ENCODE peak calls at places on chromosome 18, in six cellular contexts. One of them, this sample, is unnamed.

GRCh38 chr18:34159691-34160185 is 65.0 kb downstream of the NOL4 start:
- DNase-seq in esophagus squamous epithelium: no peak
- DNase-seq in mammary epithelial cell: no peak
- DNase-seq in endodermal cell: no peak
- DNase-seq in GM23338: no peak
- DNase-seq in fibroblast of lung: no peak
- DNase-seq in this sample: no peak

GRCh38 chr18:4236940-4237686 is 218.0 kb downstream of the DLGAP1 start:
- DNase-seq in esophagus squamous epithelium: no peak
- DNase-seq in mammary epithelial cell: no peak
- DNase-seq in endodermal cell: peak; percentile 51
- DNase-seq in GM23338: peak; percentile 20
- DNase-seq in fibroblast of lung: no peak
- DNase-seq in this sample: no peak

GRCh38 chr18:49481317-49481716 is 5.7 kb downstream of the C18orf32 start:
- DNase-seq in esophagus squamous epithelium: no peak
- DNase-seq in mammary epithelial cell: no peak
- DNase-seq in endodermal cell: no peak
- DNase-seq in GM23338: no peak
- DNase-seq in fibroblast of lung: no peak
- DNase-seq in this sample: no peak

GRCh38 chr18:77062518-77063003 is 70.0 kb downstream of the MBP start:
- DNase-seq in esophagus squamous epithelium: no peak
- DNase-seq in mammary epithelial cell: no peak
- DNase-seq in endodermal cell: no peak
- DNase-seq in GM23338: no peak
- DNase-seq in fibroblast of lung: peak; percentile 74
- DNase-seq in this sample: no peak

GRCh38 chr18:46754188-46754587 is 2.7 kb downstream of the ST8SIA5 start:
- DNase-seq in esophagus squamous epithelium: no peak
- DNase-seq in mammary epithelial cell: no peak
- DNase-seq in endodermal cell: no peak
- DNase-seq in GM23338: no peak
- DNase-seq in fibroblast of lung: no peak
- DNase-seq in this sample: no peak

GRCh38 chr18:709771-710170 is 2.7 kb downstream of the ENOSF1 start:
- DNase-seq in esophagus squamous epithelium: no peak
- DNase-seq in mammary epithelial cell: no peak
- DNase-seq in endodermal cell: no peak
- DNase-seq in GM23338: no peak
- DNase-seq in fibroblast of lung: no peak
- DNase-seq in this sample: no peak

GRCh38 chr18:80172056-80172455 is 63.0 kb downstream of the ADNP2 start:
- DNase-seq in esophagus squamous epithelium: no peak
- DNase-seq in mammary epithelial cell: peak; percentile 17
- DNase-seq in endodermal cell: no peak
- DNase-seq in GM23338: no peak
- DNase-seq in fibroblast of lung: no peak
- DNase-seq in this sample: no peak

GRCh38 chr18:11901826-11902438 is 6.2 kb downstream of the MPPE1 start:
- DNase-seq in esophagus squamous epithelium: no peak
- DNase-seq in mammary epithelial cell: no peak
- DNase-seq in endodermal cell: no peak
- DNase-seq in GM23338: no peak
- DNase-seq in fibroblast of lung: no peak
- DNase-seq in this sample: no peak

GRCh38 chr18:58896268-58896667 is 31.6 kb downstream of the ZNF532 start:
- DNase-seq in esophagus squamous epithelium: no peak
- DNase-seq in mammary epithelial cell: no peak
- DNase-seq in endodermal cell: no peak
- DNase-seq in GM23338: no peak
- DNase-seq in fibroblast of lung: no peak
- DNase-seq in this sample: no peak
- H3K4me1 ChIP-seq in esophagus squamous epithelium: peaks cover 11% of the 10 kb centered on the region
- H3K4me1 ChIP-seq in mammary epithelial cell: peaks cover 10% of the 10 kb centered on the region
- H3K4me1 ChIP-seq in endodermal cell: peaks cover 7% of the 10 kb centered on the region
- H3K4me1 ChIP-seq in GM23338: peaks cover 72% of the 10 kb centered on the region
- H3K4me1 ChIP-seq in fibroblast of lung: no peaks in the 10 kb centered on the region
- H3K4me1 ChIP-seq in this sample: peaks cover 35% of the 10 kb centered on the region

GRCh38 chr18:37717098-37717497 is 151.5 kb upstream of the CELF4 start:
- DNase-seq in esophagus squamous epithelium: no peak
- DNase-seq in mammary epithelial cell: no peak
- DNase-seq in endodermal cell: no peak
- DNase-seq in GM23338: no peak
- DNase-seq in fibroblast of lung: no peak
- DNase-seq in this sample: no peak
- TF ChIP-seq CTCF in esophagus squamous epithelium: no peak
- TF ChIP-seq CTCF in mammary epithelial cell: no peak
- TF ChIP-seq CTCF in endodermal cell: no peak
- TF ChIP-seq CTCF in GM23338: no peak
- TF ChIP-seq CTCF in fibroblast of lung: no peak
- TF ChIP-seq CTCF in this sample: no peak

DNA sequence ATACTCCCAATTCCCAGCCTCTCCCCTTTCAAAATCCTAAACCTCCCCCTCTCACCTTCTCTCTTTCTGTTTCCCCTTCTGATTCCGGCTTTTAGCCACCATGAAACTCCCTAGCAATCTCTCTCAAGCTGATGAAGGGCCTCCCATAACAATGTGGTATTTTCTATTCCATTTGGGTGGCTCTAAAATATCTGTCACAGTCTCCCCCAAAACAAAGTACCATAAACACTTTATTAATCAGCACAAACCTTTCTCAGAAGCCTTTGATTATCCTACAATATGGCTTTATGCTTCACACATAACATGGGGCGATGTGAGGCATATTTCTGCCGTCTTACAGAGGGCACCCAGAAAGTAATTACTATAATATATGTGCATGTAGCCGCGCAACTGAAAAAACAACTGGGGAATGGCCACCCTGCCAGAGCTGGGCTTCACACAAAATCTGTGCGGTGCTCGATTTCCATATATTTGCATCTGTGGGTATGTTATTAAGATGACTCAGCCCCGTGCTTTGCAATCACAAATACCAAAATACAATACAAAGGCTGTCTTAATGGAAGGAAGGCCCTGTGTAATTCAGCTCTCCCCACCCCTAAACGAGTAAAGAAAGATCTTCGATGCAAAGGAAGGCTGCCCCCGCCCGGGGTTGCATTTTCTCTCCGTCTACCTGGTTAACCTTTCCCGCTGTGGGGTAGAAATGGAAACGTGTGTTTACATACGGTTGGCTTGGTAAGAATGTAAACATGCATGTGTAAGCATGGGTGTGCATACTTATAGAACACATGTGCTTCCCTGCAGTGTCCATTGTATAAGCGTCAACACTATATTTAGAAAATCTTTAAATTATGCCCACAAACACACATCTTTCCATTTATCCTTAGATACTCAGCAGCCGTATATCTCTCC is 81.4 kb downstream of the CELF4 start:
- DNase-seq in esophagus squamous epithelium: no peak
- DNase-seq in mammary epithelial cell: no peak
- DNase-seq in endodermal cell: peak; percentile 69
- DNase-seq in GM23338: peak; percentile 61
- DNase-seq in fibroblast of lung: no peak
- DNase-seq in this sample: no peak
- H3K27me3 ChIP-seq in esophagus squamous epithelium: peaks cover 20% of the 10 kb centered on the region
- H3K27me3 ChIP-seq in mammary epithelial cell: peaks cover 11% of the 10 kb centered on the region
- H3K27me3 ChIP-seq in endodermal cell: peaks cover 47% of the 10 kb centered on the region
- H3K27me3 ChIP-seq in GM23338: peaks cover 36% of the 10 kb centered on the region
- H3K27me3 ChIP-seq in fibroblast of lung: peaks cover 10% of the 10 kb centered on the region
- H3K27me3 ChIP-seq in this sample: peaks cover 55% of the 10 kb centered on the region

DNA sequence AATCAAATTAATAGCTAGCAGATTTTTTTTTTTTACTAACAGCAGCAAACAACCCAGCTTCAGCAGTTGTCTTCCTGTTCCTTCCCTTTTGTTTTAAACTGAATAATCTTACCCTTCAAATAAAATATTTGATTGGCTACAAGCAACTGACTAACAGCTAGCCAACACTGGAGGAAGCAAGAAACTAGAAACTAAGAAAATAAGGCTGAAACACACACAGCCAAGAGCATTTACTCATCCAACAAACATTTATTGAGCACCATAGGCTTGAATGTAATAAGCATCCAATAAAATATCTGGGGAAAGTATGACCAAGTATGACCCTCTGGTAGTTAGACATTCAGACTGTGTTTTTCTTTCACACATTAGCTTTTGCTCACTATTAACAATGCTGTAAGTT is 189.2 kb downstream of the CD226 start:
- DNase-seq in esophagus squamous epithelium: no peak
- DNase-seq in mammary epithelial cell: peak; percentile 19
- DNase-seq in endodermal cell: no peak
- DNase-seq in GM23338: no peak
- DNase-seq in fibroblast of lung: peak; percentile 9
- DNase-seq in this sample: no peak
- H3K4me1 ChIP-seq in esophagus squamous epithelium: no peaks in the 10 kb centered on the region
- H3K4me1 ChIP-seq in mammary epithelial cell: no peaks in the 10 kb centered on the region
- H3K4me1 ChIP-seq in endodermal cell: peaks cover 6% of the 10 kb centered on the region
- H3K4me1 ChIP-seq in GM23338: peaks cover 27% of the 10 kb centered on the region
- H3K4me1 ChIP-seq in fibroblast of lung: no peaks in the 10 kb centered on the region
- H3K4me1 ChIP-seq in this sample: no peaks in the 10 kb centered on the region

DNA sequence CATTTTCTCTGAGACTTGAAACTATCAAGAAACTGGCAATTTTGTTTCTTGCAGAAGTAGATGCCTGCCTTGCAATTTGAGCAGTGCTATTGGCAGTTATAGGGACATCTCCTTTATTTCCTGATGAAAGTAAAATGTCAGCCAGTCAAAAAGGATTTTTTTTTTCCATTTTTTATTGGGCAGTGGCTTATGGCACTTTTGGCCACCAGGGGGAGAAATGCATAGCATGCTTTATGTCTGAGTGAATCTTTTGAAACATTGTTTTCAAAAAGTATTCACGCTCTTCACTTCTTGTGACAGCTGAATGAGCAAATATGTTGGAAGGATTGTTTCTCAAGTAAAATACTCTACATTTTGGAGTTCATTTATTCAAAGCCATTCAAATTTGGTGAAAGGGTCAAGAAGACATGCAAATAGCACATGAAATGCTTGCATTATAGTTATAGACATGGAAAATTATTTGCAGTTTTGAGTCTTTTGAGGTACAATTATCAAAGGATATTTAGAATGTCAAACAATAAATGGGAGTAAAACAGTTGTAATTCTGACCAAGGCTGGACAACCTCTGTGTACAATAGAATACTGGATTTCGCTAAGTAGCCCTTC is 491.0 kb downstream of the CDH2 start:
- DNase-seq in esophagus squamous epithelium: no peak
- DNase-seq in mammary epithelial cell: peak; percentile 26
- DNase-seq in endodermal cell: peak; percentile 66
- DNase-seq in GM23338: peak; percentile 72
- DNase-seq in fibroblast of lung: peak; percentile 56
- DNase-seq in this sample: no peak
- TF ChIP-seq CTCF in esophagus squamous epithelium: no peak
- TF ChIP-seq CTCF in mammary epithelial cell: peak; percentile 77
- TF ChIP-seq CTCF in endodermal cell: peak; percentile 93
- TF ChIP-seq CTCF in GM23338: peak; percentile 98
- TF ChIP-seq CTCF in fibroblast of lung: peak; percentile 65
- TF ChIP-seq CTCF in this sample: peak; percentile 48

GRCh38 chr18:58828399-58829121 is 36.1 kb upstream of the ZNF532 start:
- DNase-seq in esophagus squamous epithelium: no peak
- DNase-seq in mammary epithelial cell: no peak
- DNase-seq in endodermal cell: no peak
- DNase-seq in GM23338: no peak
- DNase-seq in fibroblast of lung: no peak
- DNase-seq in this sample: no peak
- H3K27me3 ChIP-seq in esophagus squamous epithelium: no peaks in the 10 kb centered on the region
- H3K27me3 ChIP-seq in mammary epithelial cell: no peaks in the 10 kb centered on the region
- H3K27me3 ChIP-seq in endodermal cell: no peaks in the 10 kb centered on the region
- H3K27me3 ChIP-seq in GM23338: no peaks in the 10 kb centered on the region
- H3K27me3 ChIP-seq in fibroblast of lung: no peaks in the 10 kb centered on the region
- H3K27me3 ChIP-seq in this sample: no peaks in the 10 kb centered on the region

GRCh38 chr18:31420524-31420923 is 27.0 kb upstream of the DSG3 start:
- DNase-seq in esophagus squamous epithelium: no peak
- DNase-seq in mammary epithelial cell: no peak
- DNase-seq in endodermal cell: no peak
- DNase-seq in GM23338: no peak
- DNase-seq in fibroblast of lung: no peak
- DNase-seq in this sample: no peak
- H3K4me1 ChIP-seq in esophagus squamous epithelium: no peaks in the 10 kb centered on the region
- H3K4me1 ChIP-seq in mammary epithelial cell: peaks cover 4% of the 10 kb centered on the region
- H3K4me1 ChIP-seq in endodermal cell: no peaks in the 10 kb centered on the region
- H3K4me1 ChIP-seq in GM23338: no peaks in the 10 kb centered on the region
- H3K4me1 ChIP-seq in fibroblast of lung: no peaks in the 10 kb centered on the region
- H3K4me1 ChIP-seq in this sample: no peaks in the 10 kb centered on the region